ENCODE peak calls at places on chromosome 11, in seven cellular contexts. One of them, this sample, is unnamed.

GRCh38 chr11:44630511-44631210 is 65.2 kb downstream of the CD82 start:
- DNase-seq in adrenal gland: no peak
- DNase-seq in sigmoid colon: peak; percentile 57
- DNase-seq in IMR-90: no peak
- DNase-seq in breast epithelium: no peak
- DNase-seq in spleen: peak; percentile 39
- DNase-seq in GM12891: no peak
- DNase-seq in this sample: no peak

GRCh38 chr11:206516-207212 is 535 bp downstream of the BET1L start:
- DNase-seq in adrenal gland: peak; percentile 39
- DNase-seq in sigmoid colon: peak; percentile 73
- DNase-seq in IMR-90: no peak
- DNase-seq in breast epithelium: no peak
- DNase-seq in spleen: peak; percentile 86
- DNase-seq in GM12891: no peak
- DNase-seq in this sample: no peak

GRCh38 chr11:34558211-34558610 is 44.6 kb upstream of the ELF5 start:
- DNase-seq in adrenal gland: no peak
- DNase-seq in sigmoid colon: no peak
- DNase-seq in IMR-90: no peak
- DNase-seq in breast epithelium: no peak
- DNase-seq in spleen: no peak
- DNase-seq in GM12891: no peak
- DNase-seq in this sample: no peak

GRCh38 chr11:37511425-37511933 is 913.4 kb upstream of the RAG2 start:
- DNase-seq in adrenal gland: no peak
- DNase-seq in sigmoid colon: no peak
- DNase-seq in IMR-90: peak; percentile 63
- DNase-seq in breast epithelium: no peak
- DNase-seq in spleen: no peak
- DNase-seq in GM12891: no peak
- DNase-seq in this sample: no peak

GRCh38 chr11:16883179-16883578 is 131.0 kb downstream of the PLEKHA7 start:
- DNase-seq in adrenal gland: no peak
- DNase-seq in sigmoid colon: no peak
- DNase-seq in IMR-90: no peak
- DNase-seq in breast epithelium: no peak
- DNase-seq in spleen: no peak
- DNase-seq in GM12891: no peak
- DNase-seq in this sample: no peak

GRCh38 chr11:92314499-92314898 is 89.9 kb downstream of the FAT3 start:
- DNase-seq in adrenal gland: no peak
- DNase-seq in sigmoid colon: no peak
- DNase-seq in IMR-90: no peak
- DNase-seq in breast epithelium: no peak
- DNase-seq in spleen: no peak
- DNase-seq in GM12891: no peak
- DNase-seq in this sample: no peak

GRCh38 chr11:126990716-126991480 is 9.7 kb downstream of the KIRREL3 start:
- DNase-seq in adrenal gland: no peak
- DNase-seq in sigmoid colon: no peak
- DNase-seq in IMR-90: peak; percentile 40
- DNase-seq in breast epithelium: no peak
- DNase-seq in spleen: no peak
- DNase-seq in GM12891: no peak
- DNase-seq in this sample: no peak

GRCh38 chr11:120186408-120186798 is 24.4 kb upstream of the OAF start:
- DNase-seq in adrenal gland: peak; percentile 2
- DNase-seq in sigmoid colon: peak; percentile 39
- DNase-seq in IMR-90: no peak
- DNase-seq in breast epithelium: no peak
- DNase-seq in spleen: no peak
- DNase-seq in GM12891: no peak
- DNase-seq in this sample: no peak

GRCh38 chr11:22688914-22689313 is 22.5 kb downstream of the GAS2 start:
- DNase-seq in adrenal gland: no peak
- DNase-seq in sigmoid colon: no peak
- DNase-seq in IMR-90: no peak
- DNase-seq in breast epithelium: no peak
- DNase-seq in spleen: no peak
- DNase-seq in GM12891: no peak
- DNase-seq in this sample: no peak

GRCh38 chr11:122022646-122023045 is 93.4 kb downstream of the BLID start:
- DNase-seq in adrenal gland: no peak
- DNase-seq in sigmoid colon: no peak
- DNase-seq in IMR-90: no peak
- DNase-seq in breast epithelium: no peak
- DNase-seq in spleen: no peak
- DNase-seq in GM12891: no peak
- DNase-seq in this sample: no peak

GRCh38 chr11:72591785-72592490 is 82.3 kb downstream of the PDE2A start:
- DNase-seq in adrenal gland: no peak
- DNase-seq in sigmoid colon: no peak
- DNase-seq in IMR-90: no peak
- DNase-seq in breast epithelium: no peak
- DNase-seq in spleen: no peak
- DNase-seq in GM12891: no peak
- DNase-seq in this sample: no peak

GRCh38 chr11:126137146-126137545 is 74.3 kb downstream of the RPUSD4 start:
- DNase-seq in adrenal gland: no peak
- DNase-seq in sigmoid colon: peak; percentile 69
- DNase-seq in IMR-90: no peak
- DNase-seq in breast epithelium: no peak
- DNase-seq in spleen: no peak
- DNase-seq in GM12891: no peak
- DNase-seq in this sample: no peak

GRCh38 chr11:130166457-130166784 is 6.8 kb downstream of the ST14 start:
- DNase-seq in adrenal gland: peak; percentile 94
- DNase-seq in sigmoid colon: no peak
- DNase-seq in IMR-90: peak; percentile 99
- DNase-seq in breast epithelium: no peak
- DNase-seq in spleen: no peak
- DNase-seq in GM12891: no peak
- DNase-seq in this sample: no peak

GRCh38 chr11:69637956-69638871 is 2.7 kb upstream of the CCND1 start:
- DNase-seq in adrenal gland: peak; percentile 67
- DNase-seq in sigmoid colon: peak; percentile 64
- DNase-seq in IMR-90: peak; percentile 65
- DNase-seq in breast epithelium: no peak
- DNase-seq in spleen: peak; percentile 80
- DNase-seq in GM12891: no peak
- DNase-seq in this sample: no peak

GRCh38 chr11:22234743-22235142 is 41.9 kb downstream of the ANO5 start:
- DNase-seq in adrenal gland: no peak
- DNase-seq in sigmoid colon: no peak
- DNase-seq in IMR-90: no peak
- DNase-seq in breast epithelium: no peak
- DNase-seq in spleen: no peak
- DNase-seq in GM12891: no peak
- DNase-seq in this sample: no peak

GRCh38 chr11:27757953-27758352 is 57.7 kb upstream of the BDNF start:
- DNase-seq in adrenal gland: no peak
- DNase-seq in sigmoid colon: no peak
- DNase-seq in IMR-90: peak; percentile 75
- DNase-seq in breast epithelium: no peak
- DNase-seq in spleen: no peak
- DNase-seq in GM12891: no peak
- DNase-seq in this sample: no peak

GRCh38 chr11:130434521-130435223 is 6.3 kb upstream of the ADAMTS8 start:
- DNase-seq in adrenal gland: peak; percentile 78
- DNase-seq in sigmoid colon: peak; percentile 90
- DNase-seq in IMR-90: peak; percentile 82
- DNase-seq in breast epithelium: peak; percentile 74
- DNase-seq in spleen: peak; percentile 87
- DNase-seq in GM12891: no peak
- DNase-seq in this sample: no peak

GRCh38 chr11:17651681-17652080 is 67.7 kb upstream of the MYOD1 start:
- DNase-seq in adrenal gland: no peak
- DNase-seq in sigmoid colon: no peak
- DNase-seq in IMR-90: no peak
- DNase-seq in breast epithelium: no peak
- DNase-seq in spleen: no peak
- DNase-seq in GM12891: no peak
- DNase-seq in this sample: no peak

GRCh38 chr11:122637538-122637937 is 18.0 kb upstream of the UBASH3B start:
- DNase-seq in adrenal gland: no peak
- DNase-seq in sigmoid colon: no peak
- DNase-seq in IMR-90: no peak
- DNase-seq in breast epithelium: no peak
- DNase-seq in spleen: no peak
- DNase-seq in GM12891: no peak
- DNase-seq in this sample: no peak

GRCh38 chr11:77403228-77403627 is 70.7 kb downstream of the PAK1 start:
- DNase-seq in adrenal gland: no peak
- DNase-seq in sigmoid colon: no peak
- DNase-seq in IMR-90: no peak
- DNase-seq in breast epithelium: no peak
- DNase-seq in spleen: no peak
- DNase-seq in GM12891: no peak
- DNase-seq in this sample: no peak

GRCh38 chr11:117908959-117909610 is 20.1 kb downstream of the TMPRSS13 start:
- DNase-seq in adrenal gland: peak; percentile 16
- DNase-seq in sigmoid colon: no peak
- DNase-seq in IMR-90: no peak
- DNase-seq in breast epithelium: peak; percentile 24
- DNase-seq in spleen: no peak
- DNase-seq in GM12891: no peak
- DNase-seq in this sample: no peak

GRCh38 chr11:72781313-72782080 is 12.3 kb downstream of the STARD10 start:
- DNase-seq in adrenal gland: no peak
- DNase-seq in sigmoid colon: no peak
- DNase-seq in IMR-90: no peak
- DNase-seq in breast epithelium: no peak
- DNase-seq in spleen: peak; percentile 89
- DNase-seq in GM12891: peak; percentile 80
- DNase-seq in this sample: peak; percentile 88

GRCh38 chr11:62830904-62831519 is 839 bp downstream of the STX5 start:
- DNase-seq in adrenal gland: no peak
- DNase-seq in sigmoid colon: peak; percentile 70
- DNase-seq in IMR-90: no peak
- DNase-seq in breast epithelium: no peak
- DNase-seq in spleen: peak; percentile 82
- DNase-seq in GM12891: no peak
- DNase-seq in this sample: no peak

GRCh38 chr11:62831520-62832345 is at the start of gene STX5:
- DNase-seq in adrenal gland: peak; percentile 100
- DNase-seq in sigmoid colon: peak; percentile 100
- DNase-seq in IMR-90: peak; percentile 99
- DNase-seq in breast epithelium: peak; percentile 100
- DNase-seq in spleen: peak; percentile 99
- DNase-seq in GM12891: peak; percentile 94
- DNase-seq in this sample: peak; percentile 96

GRCh38 chr11:62835336-62835735 is 2.7 kb upstream of the TEX54 start:
- DNase-seq in adrenal gland: no peak
- DNase-seq in sigmoid colon: no peak
- DNase-seq in IMR-90: no peak
- DNase-seq in breast epithelium: no peak
- DNase-seq in spleen: peak; percentile 45
- DNase-seq in GM12891: no peak
- DNase-seq in this sample: no peak

DNA sequence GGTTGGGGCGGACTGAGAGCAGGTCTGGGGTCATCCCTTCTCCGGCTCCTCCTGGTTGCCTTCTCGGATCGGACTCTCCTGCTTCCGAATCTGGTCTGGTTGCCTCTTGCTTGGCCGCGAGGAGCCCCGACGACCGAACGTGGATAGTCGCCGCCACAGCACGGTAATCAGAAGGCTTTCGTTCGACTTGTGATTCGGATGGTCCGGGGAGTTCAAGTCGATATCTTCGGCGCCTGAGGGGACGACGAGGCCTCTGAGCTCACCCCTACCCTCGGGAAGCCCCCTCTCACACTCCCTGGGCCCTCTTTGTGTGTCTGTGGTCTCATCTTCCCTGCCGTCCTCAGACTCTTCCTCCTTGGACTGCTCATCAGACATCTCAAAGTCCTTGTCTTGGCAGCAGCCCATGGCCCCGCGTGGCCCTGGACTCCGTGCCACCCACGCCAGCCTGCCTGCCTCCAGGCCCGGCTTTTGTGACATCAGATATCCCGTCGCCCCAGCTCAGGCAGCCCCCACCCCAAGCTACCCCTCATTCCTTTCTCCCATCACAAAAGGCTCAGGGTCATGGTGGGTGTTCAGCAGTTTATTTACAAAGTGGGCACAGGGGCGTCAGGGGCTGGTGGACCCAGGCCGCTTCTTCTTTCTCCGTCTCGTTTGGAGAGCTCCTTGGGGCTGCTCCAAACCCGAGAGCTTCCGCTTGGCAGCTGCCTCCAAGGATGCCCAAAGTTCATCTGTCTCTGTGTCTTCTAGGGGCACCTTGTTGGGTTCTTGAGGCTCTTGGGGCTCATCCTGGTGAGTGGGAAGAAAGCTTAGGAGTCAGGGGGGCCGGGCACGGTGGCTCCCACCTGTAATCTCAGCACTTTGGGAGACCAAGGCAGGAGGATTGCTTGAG is at the start of gene TEX54:
- DNase-seq in adrenal gland: peak; percentile 75
- DNase-seq in sigmoid colon: peak; percentile 75
- DNase-seq in IMR-90: peak; percentile 22
- DNase-seq in breast epithelium: peak; percentile 64
- DNase-seq in spleen: peak; percentile 85
- DNase-seq in GM12891: no peak
- DNase-seq in this sample: no peak
- TF ChIP-seq POLR2A in adrenal gland: no peak
- TF ChIP-seq POLR2A in sigmoid colon: no peak
- TF ChIP-seq POLR2A in IMR-90: no peak
- TF ChIP-seq POLR2A in breast epithelium: no peak
- TF ChIP-seq POLR2A in spleen: no peak
- TF ChIP-seq POLR2A in GM12891: no peak
- TF ChIP-seq POLR2A in this sample: no peak

GRCh38 chr11:103582351-103582909 is 454.0 kb upstream of the DDI1 start:
- DNase-seq in adrenal gland: no peak
- DNase-seq in sigmoid colon: no peak
- DNase-seq in IMR-90: peak; percentile 39
- DNase-seq in breast epithelium: no peak
- DNase-seq in spleen: no peak
- DNase-seq in GM12891: no peak
- DNase-seq in this sample: no peak
- TF ChIP-seq POLR2A in adrenal gland: no peak
- TF ChIP-seq POLR2A in sigmoid colon: no peak
- TF ChIP-seq POLR2A in IMR-90: no peak
- TF ChIP-seq POLR2A in breast epithelium: no peak
- TF ChIP-seq POLR2A in spleen: no peak
- TF ChIP-seq POLR2A in GM12891: no peak
- TF ChIP-seq POLR2A in this sample: no peak

GRCh38 chr11:79139900-79140299 is 300.9 kb downstream of the TENM4 start:
- DNase-seq in adrenal gland: no peak
- DNase-seq in sigmoid colon: no peak
- DNase-seq in IMR-90: no peak
- DNase-seq in breast epithelium: no peak
- DNase-seq in spleen: no peak
- DNase-seq in GM12891: no peak
- DNase-seq in this sample: no peak
- TF ChIP-seq POLR2A in adrenal gland: no peak
- TF ChIP-seq POLR2A in sigmoid colon: no peak
- TF ChIP-seq POLR2A in IMR-90: no peak
- TF ChIP-seq POLR2A in breast epithelium: no peak
- TF ChIP-seq POLR2A in spleen: no peak
- TF ChIP-seq POLR2A in GM12891: no peak
- TF ChIP-seq POLR2A in this sample: no peak

GRCh38 chr11:66616379-66617147 is at the start of gene RBM14:
- DNase-seq in adrenal gland: peak; percentile 99
- DNase-seq in sigmoid colon: peak; percentile 100
- DNase-seq in IMR-90: peak; percentile 99
- DNase-seq in breast epithelium: peak; percentile 99
- DNase-seq in spleen: peak; percentile 99
- DNase-seq in GM12891: peak; percentile 99
- DNase-seq in this sample: peak; percentile 99
- TF ChIP-seq POLR2A in adrenal gland: peak; percentile 98
- TF ChIP-seq POLR2A in sigmoid colon: peak; percentile 100
- TF ChIP-seq POLR2A in IMR-90: peak; percentile 99
- TF ChIP-seq POLR2A in breast epithelium: peak; percentile 100
- TF ChIP-seq POLR2A in spleen: peak; percentile 91
- TF ChIP-seq POLR2A in GM12891: peak; percentile 98
- TF ChIP-seq POLR2A in this sample: peak; percentile 98

This sample was measured in GM12892.